ENCODE peak calls at places on chromosomes 11 and 22, in ten cellular contexts. H is fibroblast of the aortic adventitia; F is Kasumi-1; Z is hepatic stellate cell; V is endothelial cell of umbilical vein; N is NCI-H1092; D is activated CD8-positive, alpha-beta memory T cell treated with anti-CD3 and anti-CD28 coated beads for 4 hours; Q is D341Med; O is astrocyte of the hippocampus; U is AG08396. J is an unnamed sample.

GRCh38 chr11:75014129-75014528 is 25.4 kb downstream of the NEU3 start:
- DNase-seq in N (no peak), H (peak), Q (no peak), D (no peak), O (peak), V (peak), F (no peak), Z (peak), U (peak), J (peak)

GRCh38 chr11:46913484-46913883 is 4.9 kb downstream of the LRP4 start:
- DNase-seq in Q (no peak), D (no peak), H (no peak), Z (no peak), U (no peak), F (no peak), N (no peak), O (no peak), V (no peak), J (no peak)

GRCh38 chr11:91749231-91749630 is 475.4 kb upstream of the FAT3 start:
- DNase-seq in F (no peak), U (no peak), O (no peak), Q (no peak), Z (no peak), D (no peak), H (no peak), V (no peak), N (no peak), J (no peak)

GRCh38 chr11:23903044-23903704 is 593.7 kb upstream of the LUZP2 start:
- DNase-seq in F (no peak), V (peak), U (peak), D (no peak), O (peak), Z (peak), Q (no peak), N (no peak), H (peak), J (peak)

GRCh38 chr11:14587203-14587602 is 56.4 kb upstream of the PDE3B start:
- DNase-seq in Q (no peak), N (no peak), V (no peak), O (no peak), F (peak), D (no peak), Z (no peak), H (no peak), U (no peak), J (no peak)

GRCh38 chr11:33651555-33651954 is 49.1 kb downstream of the C11orf91 start:
- DNase-seq in F (no peak), D (no peak), Z (no peak), Q (no peak), N (no peak), U (no peak), H (no peak), V (no peak), O (no peak), J (no peak)

GRCh38 chr22:38700271-38700788 is 413 bp downstream of the JOSD1 start:
- DNase-seq in V (no peak), Z (peak), H (peak), Q (no peak), O (no peak), D (no peak), F (peak), U (peak), N (peak), J (peak)

GRCh38 chr11:106031210-106031845 is 9.3 kb upstream of the MSANTD4 start:
- DNase-seq in F (no peak), H (no peak), O (no peak), Z (no peak), Q (no peak), D (no peak), U (no peak), V (peak), N (no peak), J (no peak)

GRCh38 chr11:20045098-20045688 is 115.1 kb downstream of the DBX1 start:
- DNase-seq in H (no peak), D (no peak), F (no peak), Z (no peak), N (no peak), O (no peak), U (no peak), Q (no peak), V (no peak), J (no peak)

GRCh38 chr11:44775366-44776356 is 48.9 kb downstream of the TSPAN18 start:
- DNase-seq in N (peak), H (no peak), O (peak), Z (peak), V (peak), Q (peak), D (peak), U (peak), F (peak), J (peak)

GRCh38 chr11:61896665-61897386 is 5.5 kb upstream of the FADS3 start:
- DNase-seq in D (no peak), U (no peak), N (no peak), O (no peak), V (no peak), Q (no peak), Z (no peak), F (no peak), H (no peak), J (no peak)

GRCh38 chr11:73152861-73153483 is 10.9 kb upstream of the FCHSD2 start:
- DNase-seq in Z (no peak), U (no peak), H (no peak), O (no peak), F (peak), Q (no peak), D (no peak), N (no peak), V (no peak), J (no peak)

GRCh38 chr11:66721939-66722338 is 7.1 kb downstream of the SPTBN2 start:
- DNase-seq in N (no peak), O (no peak), H (no peak), V (no peak), U (no peak), F (no peak), Q (no peak), D (no peak), Z (no peak), J (no peak)

GRCh38 chr22:25027552-25027951 is 75.0 kb downstream of the KIAA1671 start:
- DNase-seq in D (no peak), V (no peak), Q (no peak), N (no peak), U (no peak), O (no peak), F (no peak), H (peak), Z (no peak), J (no peak)

GRCh38 chr11:103871923-103872551 is 164.4 kb upstream of the DDI1 start:
- DNase-seq in Z (no peak), Q (no peak), D (no peak), U (no peak), H (peak), O (no peak), V (no peak), F (no peak), N (no peak), J (no peak)

GRCh38 chr22:19129871-19130270 is 1.2 kb upstream of the TSSK2 start:
- DNase-seq in V (no peak), O (no peak), N (no peak), F (no peak), Z (no peak), H (no peak), Q (no peak), D (no peak), U (no peak), J (no peak)

GRCh38 chr11:109486129-109486528 is 64.1 kb downstream of the C11orf87 start:
- DNase-seq in V (no peak), Z (no peak), H (no peak), F (no peak), N (peak), D (no peak), U (no peak), O (no peak), Q (no peak), J (no peak)

GRCh38 chr22:21754523-21755128 is 19.0 kb upstream of the YPEL1 start:
- DNase-seq in D (no peak), F (peak), H (peak), Q (no peak), V (no peak), Z (peak), O (no peak), N (no peak), U (no peak), J (no peak)

GRCh38 chr22:30694171-30694637 is 470 bp upstream of the OSBP2 start:
- DNase-seq in U (peak), O (peak), Z (peak), D (peak), V (peak), Q (peak), H (peak), N (peak), F (no peak), J (peak)

GRCh38 chr22:46064966-46065666 is 85.2 kb upstream of the PPARA start:
- DNase-seq in Q (no peak), N (no peak), Z (no peak), V (no peak), F (no peak), U (peak), D (no peak), H (peak), O (peak), J (no peak)

GRCh38 chr11:122157540-122158173 is 41.6 kb upstream of the BLID start:
- DNase-seq in H (no peak), Z (no peak), O (peak), N (no peak), Q (no peak), F (no peak), V (peak), U (no peak), D (no peak), J (no peak)

GRCh38 chr11:112797653-112798293 is 163.4 kb upstream of the NCAM1 start:
- DNase-seq in N (no peak), H (peak), Q (peak), U (no peak), Z (no peak), F (no peak), D (no peak), O (peak), V (no peak), J (peak)

GRCh38 chr11:96264364-96264763 is 78.6 kb downstream of the MAML2 start:
- DNase-seq in H (no peak), Z (no peak), O (no peak), U (no peak), D (no peak), N (no peak), V (no peak), F (no peak), Q (no peak), J (no peak)

GRCh38 chr22:44523981-44524759 is 26.1 kb upstream of the RTL6 start:
- DNase-seq in F (no peak), O (peak), V (no peak), Q (no peak), H (peak), N (no peak), Z (peak), D (no peak), U (peak), J (peak)